ENCODE peak calls at places on chromosomes 7 and 10, in six cellular contexts. D is transverse colon; H is NCI-H1436; O is glutamatergic neuron; F is sigmoid colon; S is stimulated activated CD8-positive, alpha-beta memory T cell treated with anti-CD3 and anti-CD28 coated beads, Interleukin-12 subunit alpha, Interleukin-12 subunit beta, amount 100 ng/mL, for 1 hour. K is an unnamed sample.

GRCh38 chr7:158824028-158824427 is 5.3 kb downstream of the ESYT2 start:
- DNase-seq in H (no peak), S (peak), F (no peak), O (no peak), D (peak), K (no peak)

GRCh38 chr7:27842094-27842493 is 102.1 kb downstream of the TAX1BP1 start:
- DNase-seq in H (no peak), S (no peak), O (no peak), F (no peak), D (no peak), K (no peak)

GRCh38 chr10:98403812-98404504 is 11.0 kb downstream of the PYROXD2 start:
- DNase-seq in S (no peak), D (no peak), H (peak), F (no peak), O (no peak), K (no peak)

GRCh38 chr10:132297521-132297920 is 10.2 kb downstream of the STK32C start:
- DNase-seq in S (no peak), F (peak), H (peak), D (no peak), O (no peak), K (no peak)

GRCh38 chr10:118498623-118499022 is 96.8 kb downstream of the PRLHR start:
- DNase-seq in H (no peak), D (no peak), S (no peak), O (no peak), F (no peak), K (no peak)

GRCh38 chr7:105141068-105141467 is 127.1 kb downstream of the KMT2E start:
- DNase-seq in S (no peak), F (no peak), H (no peak), O (peak), D (no peak), K (no peak)

GRCh38 chr10:103793920-103794883 is 61.2 kb downstream of the SH3PXD2A start:
- DNase-seq in D (peak), H (no peak), S (no peak), O (no peak), F (peak), K (peak)

GRCh38 chr10:97320480-97321031 is 1.5 kb downstream of the FRAT1 start:
- DNase-seq in O (peak), H (no peak), D (peak), S (no peak), F (no peak), K (no peak)

GRCh38 chr10:24680647-24681475 is 42.8 kb downstream of the ARHGAP21 start:
- DNase-seq in H (no peak), D (no peak), O (no peak), F (no peak), S (no peak), K (no peak)

GRCh38 chr10:133133471-133134231 is 26.4 kb upstream of the KNDC1 start:
- DNase-seq in H (no peak), S (no peak), O (peak), D (no peak), F (no peak), K (no peak)

K was measured in endothelial cell.